ENCODE peak calls at places on chromosomes 5 and 9, in four cellular contexts. One of them, this sample, is unnamed.

GRCh38 chr5:158022393-158022792 is 163.4 kb upstream of the CLINT1 start:
- DNase-seq in CD8-positive, alpha-beta T cell: no peak
- DNase-seq in choroid plexus epithelial cell: no peak
- DNase-seq in stomach: no peak
- DNase-seq in this sample: no peak

GRCh38 chr5:38154615-38155204 is 103.6 kb upstream of the EGFLAM start:
- DNase-seq in CD8-positive, alpha-beta T cell: no peak
- DNase-seq in choroid plexus epithelial cell: no peak
- DNase-seq in stomach: no peak
- DNase-seq in this sample: no peak

GRCh38 chr5:140418862-140419520 is 17.4 kb downstream of the ANKHD1 start:
- DNase-seq in CD8-positive, alpha-beta T cell: no peak
- DNase-seq in choroid plexus epithelial cell: no peak
- DNase-seq in stomach: no peak
- DNase-seq in this sample: no peak

GRCh38 chr9:35689601-35690446 is at the start of gene TPM2:
- DNase-seq in choroid plexus epithelial cell: peak; percentile 72
- DNase-seq in CD8-positive, alpha-beta T cell: no peak
- DNase-seq in stomach: peak; percentile 37
- DNase-seq in this sample: no peak

GRCh38 chr9:137479315-137479861 is 20.3 kb upstream of the NSMF start:
- DNase-seq in stomach: no peak
- DNase-seq in choroid plexus epithelial cell: peak; percentile 78
- DNase-seq in CD8-positive, alpha-beta T cell: no peak
- DNase-seq in this sample: no peak

GRCh38 chr5:141800629-141801028 is 77.6 kb downstream of the PCDH1 start:
- DNase-seq in stomach: no peak
- DNase-seq in choroid plexus epithelial cell: no peak
- DNase-seq in CD8-positive, alpha-beta T cell: no peak
- DNase-seq in this sample: no peak

GRCh38 chr9:16619897-16620296 is 250.6 kb downstream of the BNC2 start:
- DNase-seq in choroid plexus epithelial cell: no peak
- DNase-seq in CD8-positive, alpha-beta T cell: no peak
- DNase-seq in stomach: no peak
- DNase-seq in this sample: no peak

GRCh38 chr9:70136632-70137031 is 93.0 kb downstream of the MAMDC2 start:
- DNase-seq in choroid plexus epithelial cell: peak; percentile 57
- DNase-seq in CD8-positive, alpha-beta T cell: no peak
- DNase-seq in stomach: no peak
- DNase-seq in this sample: no peak

GRCh38 chr5:143182901-143183820 is 220.3 kb downstream of the NR3C1 start:
- DNase-seq in stomach: peak; percentile 32
- DNase-seq in choroid plexus epithelial cell: peak; percentile 83
- DNase-seq in CD8-positive, alpha-beta T cell: no peak
- DNase-seq in this sample: no peak

GRCh38 chr9:37859043-37859442 is 44.9 kb downstream of the SLC25A51 start:
- DNase-seq in stomach: no peak
- DNase-seq in CD8-positive, alpha-beta T cell: no peak
- DNase-seq in choroid plexus epithelial cell: peak; percentile 69
- DNase-seq in this sample: no peak

GRCh38 chr9:9881692-9882091 is 731.1 kb downstream of the PTPRD start:
- DNase-seq in choroid plexus epithelial cell: no peak
- DNase-seq in CD8-positive, alpha-beta T cell: no peak
- DNase-seq in stomach: no peak
- DNase-seq in this sample: no peak

GRCh38 chr5:132202711-132203463 is 24.8 kb downstream of the P4HA2 start:
- DNase-seq in CD8-positive, alpha-beta T cell: no peak
- DNase-seq in choroid plexus epithelial cell: peak; percentile 45
- DNase-seq in stomach: no peak
- DNase-seq in this sample: no peak

GRCh38 chr9:98520221-98520920 is 188.4 kb downstream of the GABBR2 start:
- DNase-seq in CD8-positive, alpha-beta T cell: no peak
- DNase-seq in choroid plexus epithelial cell: no peak
- DNase-seq in stomach: no peak
- DNase-seq in this sample: no peak

GRCh38 chr5:112253478-112254250 is 165.4 kb downstream of the EPB41L4A start:
- DNase-seq in stomach: no peak
- DNase-seq in CD8-positive, alpha-beta T cell: no peak
- DNase-seq in choroid plexus epithelial cell: peak; percentile 41
- DNase-seq in this sample: no peak

GRCh38 chr9:19028835-19029451 is 4.1 kb downstream of the SAXO1 start:
- DNase-seq in CD8-positive, alpha-beta T cell: no peak
- DNase-seq in choroid plexus epithelial cell: peak; percentile 87
- DNase-seq in stomach: peak; percentile 41
- DNase-seq in this sample: no peak

GRCh38 chr5:72485366-72486052 is 21.7 kb downstream of the ZNF366 start:
- DNase-seq in choroid plexus epithelial cell: no peak
- DNase-seq in stomach: no peak
- DNase-seq in CD8-positive, alpha-beta T cell: no peak
- DNase-seq in this sample: no peak

GRCh38 chr9:136190656-136191548 is 14.0 kb downstream of the LHX3 start:
- DNase-seq in stomach: no peak
- DNase-seq in choroid plexus epithelial cell: no peak
- DNase-seq in CD8-positive, alpha-beta T cell: no peak
- DNase-seq in this sample: no peak

GRCh38 chr5:35246928-35247644 is 16.8 kb upstream of the PRLR start:
- DNase-seq in stomach: peak; percentile 86
- DNase-seq in CD8-positive, alpha-beta T cell: no peak
- DNase-seq in choroid plexus epithelial cell: peak; percentile 42
- DNase-seq in this sample: no peak
- TF ChIP-seq CTCF in stomach: no peak
- TF ChIP-seq CTCF in CD8-positive, alpha-beta T cell: no peak
- TF ChIP-seq CTCF in choroid plexus epithelial cell: peak; percentile 9
- TF ChIP-seq CTCF in this sample: no peak

DNA sequence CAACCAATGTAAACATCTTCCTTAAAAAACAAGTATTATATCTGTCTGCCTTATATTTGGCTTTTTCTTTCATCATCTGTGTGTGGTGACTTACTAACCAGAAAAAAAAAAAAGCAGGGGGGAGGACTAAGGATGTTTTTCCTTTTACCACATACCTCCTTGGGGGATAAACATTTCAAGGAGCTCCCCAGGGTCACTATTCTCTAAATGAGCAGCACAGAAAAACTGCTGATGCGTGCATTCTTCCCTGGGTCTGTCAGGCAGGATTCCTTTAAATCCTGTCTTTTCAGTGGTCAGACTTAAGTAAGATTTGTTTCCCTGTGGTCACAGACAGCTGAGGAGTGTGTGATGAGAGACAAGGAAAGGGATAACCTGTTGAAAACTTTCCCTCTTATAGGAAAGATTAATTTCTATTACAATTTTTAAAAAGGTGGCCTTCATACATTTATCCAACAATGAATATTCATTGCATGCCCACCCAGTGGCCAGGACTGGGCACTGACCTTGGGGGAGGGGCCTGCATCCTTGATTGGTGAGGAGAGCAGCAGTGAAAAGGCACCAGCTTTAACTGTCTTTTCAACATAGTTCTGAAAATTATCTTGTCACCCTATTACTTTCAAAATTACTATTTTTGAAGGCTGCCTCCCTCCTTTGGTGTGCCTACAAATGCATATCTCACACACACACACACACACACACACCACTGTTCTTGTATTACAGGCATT is 123.1 kb downstream of the TLE4 start:
- DNase-seq in choroid plexus epithelial cell: peak; percentile 98
- DNase-seq in CD8-positive, alpha-beta T cell: no peak
- DNase-seq in stomach: no peak
- DNase-seq in this sample: no peak
- TF ChIP-seq CTCF in choroid plexus epithelial cell: no peak
- TF ChIP-seq CTCF in CD8-positive, alpha-beta T cell: no peak
- TF ChIP-seq CTCF in stomach: no peak
- TF ChIP-seq CTCF in this sample: no peak

GRCh38 chr5:22889714-22890113 is 36.6 kb upstream of the CDH12 start:
- DNase-seq in stomach: no peak
- DNase-seq in CD8-positive, alpha-beta T cell: no peak
- DNase-seq in choroid plexus epithelial cell: peak; percentile 43
- DNase-seq in this sample: no peak
- TF ChIP-seq CTCF in stomach: no peak
- TF ChIP-seq CTCF in CD8-positive, alpha-beta T cell: no peak
- TF ChIP-seq CTCF in choroid plexus epithelial cell: peak; percentile 46
- TF ChIP-seq CTCF in this sample: no peak

GRCh38 chr5:80275347-80275746 is 19.5 kb upstream of the SERINC5 start:
- DNase-seq in CD8-positive, alpha-beta T cell: no peak
- DNase-seq in choroid plexus epithelial cell: peak; percentile 63
- DNase-seq in stomach: no peak
- DNase-seq in this sample: no peak
- TF ChIP-seq CTCF in CD8-positive, alpha-beta T cell: peak; percentile 51
- TF ChIP-seq CTCF in choroid plexus epithelial cell: peak; percentile 76
- TF ChIP-seq CTCF in stomach: no peak
- TF ChIP-seq CTCF in this sample: no peak